ENCODE peak calls at places on chromosome 6, in five cellular contexts. M, K, B, J and I are unnamed samples.

GRCh38 chr6:25945175-25945574 is 14.7 kb upstream of the SLC17A2 start:
- DNase-seq in M (no peak), K (peak; percentile 67), B (no peak), J (no peak), I (no peak)

GRCh38 chr6:49570474-49571079 is 20.1 kb downstream of the C6orf141 start:
- DNase-seq in M (no peak), K (no peak), B (no peak), J (no peak), I (no peak)

GRCh38 chr6:111957623-111958315 is 84.5 kb upstream of the FYN start:
- DNase-seq in M (no peak), K (no peak), B (peak; percentile 67), J (peak; percentile 16), I (no peak)

GRCh38 chr6:105326838-105327745 is 75.8 kb downstream of the PREP start:
- DNase-seq in M (peak; percentile 75), K (no peak), B (no peak), J (no peak), I (no peak)

GRCh38 chr6:154509421-154510143 is 903 bp downstream of the CNKSR3 start:
- DNase-seq in M (peak; percentile 8), K (no peak), B (no peak), J (no peak), I (peak; percentile 61)

GRCh38 chr6:10531513-10531912 is 10.4 kb downstream of the GCNT2 start:
- DNase-seq in M (no peak), K (no peak), B (peak; percentile 83), J (no peak), I (no peak)

GRCh38 chr6:35728663-35729348 is 8.0 kb upstream of the ARMC12 start:
- DNase-seq in M (peak; percentile 70), K (peak; percentile 42), B (peak; percentile 56), J (no peak), I (no peak)

GRCh38 chr6:161401910-161402309 is 128.0 kb upstream of the AGPAT4 start:
- DNase-seq in M (no peak), K (no peak), B (no peak), J (no peak), I (no peak)

GRCh38 chr6:30397697-30398096 is 52.7 kb downstream of the RPP21 start:
- DNase-seq in M (no peak), K (no peak), B (peak; percentile 58), J (no peak), I (no peak)

GRCh38 chr6:45677381-45677992 is 299.8 kb upstream of the SUPT3H start:
- DNase-seq in M (no peak), K (peak; percentile 72), B (peak; percentile 90), J (no peak), I (no peak)

GRCh38 chr6:169070506-169071176 is 183.0 kb downstream of the THBS2 start:
- DNase-seq in M (peak; percentile 87), K (no peak), B (no peak), J (no peak), I (peak; percentile 94)

GRCh38 chr6:130780137-130780536 is 47.1 kb upstream of the SMLR1 start:
- DNase-seq in M (no peak), K (no peak), B (no peak), J (no peak), I (no peak)

GRCh38 chr6:17710331-17710730 is 3.6 kb upstream of the NUP153 start:
- DNase-seq in M (no peak), K (no peak), B (no peak), J (no peak), I (no peak)

GRCh38 chr6:2432258-2432657 is 186.9 kb upstream of the GMDS start:
- DNase-seq in M (no peak), K (no peak), B (no peak), J (no peak), I (no peak)

GRCh38 chr6:87799651-87800050 is 97.6 kb upstream of the AKIRIN2 start:
- DNase-seq in M (no peak), K (peak; percentile 55), B (peak; percentile 56), J (no peak), I (no peak)

GRCh38 chr6:53424976-53425718 is 76.4 kb upstream of the ELOVL5 start:
- DNase-seq in M (no peak), K (no peak), B (no peak), J (no peak), I (no peak)

GRCh38 chr6:13762648-13763441 is 51.2 kb upstream of the RANBP9 start:
- DNase-seq in M (no peak), K (no peak), B (no peak), J (no peak), I (no peak)

GRCh38 chr6:106974337-106974998 is at the start of gene CD24:
- DNase-seq in M (no peak), K (no peak), B (peak; percentile 91), J (no peak), I (no peak)

GRCh38 chr6:18166314-18167007 is 11.2 kb downstream of the KDM1B start:
- DNase-seq in M (no peak), K (no peak), B (no peak), J (no peak), I (no peak)

GRCh38 chr6:137734875-137735182 is 132.2 kb upstream of the TNFAIP3 start:
- DNase-seq in M (no peak), K (no peak), B (no peak), J (no peak), I (no peak)

GRCh38 chr6:44801188-44801587 is 413.7 kb downstream of the CDC5L start:
- DNase-seq in M (no peak), K (no peak), B (no peak), J (no peak), I (no peak)

DNA sequence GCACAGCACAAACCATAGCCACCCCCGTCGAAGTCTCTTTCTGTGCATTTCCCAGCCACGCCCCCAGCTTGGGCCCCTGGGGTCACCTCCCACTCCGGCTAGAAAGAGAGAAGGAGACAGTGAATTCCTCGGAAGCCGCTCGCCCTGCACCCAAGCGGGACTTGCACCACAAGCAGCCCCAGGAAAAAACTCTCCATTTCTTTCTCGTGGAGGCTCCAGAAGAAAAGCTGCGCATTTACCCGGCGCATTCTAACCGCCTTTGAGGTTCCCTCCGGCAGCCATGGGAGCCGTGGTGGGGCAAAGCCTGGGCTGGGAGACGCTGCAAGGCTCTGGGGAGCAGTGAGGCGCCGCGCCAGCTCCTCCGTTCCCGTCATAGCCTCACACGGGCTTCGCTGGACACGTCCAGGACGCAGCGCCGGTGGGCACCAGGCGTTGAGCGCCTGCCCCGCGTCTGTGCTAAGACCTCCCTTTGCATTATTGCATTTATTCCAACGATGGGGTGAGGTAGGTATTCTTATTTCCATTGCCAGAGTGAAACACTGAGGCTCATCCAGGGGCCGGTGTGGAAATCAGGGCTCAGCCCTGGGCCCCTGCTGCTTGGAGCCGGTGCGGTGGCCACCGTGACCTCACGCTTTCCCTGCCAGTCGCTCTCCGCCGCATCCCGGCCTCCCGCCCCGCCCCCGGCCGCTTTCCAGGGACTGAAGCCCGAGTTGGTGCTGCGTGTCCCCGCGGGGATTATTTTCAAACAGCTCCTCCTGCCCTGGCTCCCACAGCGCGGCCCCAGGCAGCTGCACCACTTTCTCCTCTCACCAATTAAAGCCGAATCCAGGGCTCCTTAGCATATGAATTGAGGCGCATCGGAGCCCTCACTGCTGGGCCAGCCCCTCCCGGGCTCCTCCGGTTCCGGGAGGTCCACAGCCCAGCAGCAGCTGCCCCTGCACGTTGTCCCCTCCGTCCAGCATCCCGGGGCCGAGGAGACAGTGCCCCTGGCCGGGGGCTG is 148.3 kb upstream of the AFDN start:
- DNase-seq in M (peak; percentile 28), K (no peak), B (no peak), J (peak; percentile 47), I (no peak)
- H3K27ac ChIP-seq in M (no peak overlapping the region), K (no peak overlapping the region), B (no peak overlapping the region), J (no peak overlapping the region), I (peak overlapping the region; percentile 29)

GRCh38 chr6:70112686-70113570 is 190.0 kb downstream of the COL9A1 start:
- DNase-seq in M (no peak), K (no peak), B (no peak), J (no peak), I (no peak)
- H3K27ac ChIP-seq in M (no peak overlapping the region), K (no peak overlapping the region), B (no peak overlapping the region), J (no peak overlapping the region), I (no peak overlapping the region)

GRCh38 chr6:109226353-109226752 is 131.0 kb downstream of the CEP57L1 start:
- DNase-seq in M (no peak), K (no peak), B (no peak), J (no peak), I (no peak)

GRCh38 chr6:109222848-109223247 is 127.5 kb downstream of the CEP57L1 start:
- DNase-seq in M (no peak), K (no peak), B (no peak), J (no peak), I (no peak)

GRCh38 chr6:109224107-109224875 is 129.0 kb downstream of the CEP57L1 start:
- DNase-seq in M (peak; percentile 23), K (no peak), B (no peak), J (no peak), I (no peak)

GRCh38 chr6:109224994-109225393 is 129.7 kb downstream of the CEP57L1 start:
- DNase-seq in M (no peak), K (no peak), B (no peak), J (no peak), I (no peak)

DNA sequence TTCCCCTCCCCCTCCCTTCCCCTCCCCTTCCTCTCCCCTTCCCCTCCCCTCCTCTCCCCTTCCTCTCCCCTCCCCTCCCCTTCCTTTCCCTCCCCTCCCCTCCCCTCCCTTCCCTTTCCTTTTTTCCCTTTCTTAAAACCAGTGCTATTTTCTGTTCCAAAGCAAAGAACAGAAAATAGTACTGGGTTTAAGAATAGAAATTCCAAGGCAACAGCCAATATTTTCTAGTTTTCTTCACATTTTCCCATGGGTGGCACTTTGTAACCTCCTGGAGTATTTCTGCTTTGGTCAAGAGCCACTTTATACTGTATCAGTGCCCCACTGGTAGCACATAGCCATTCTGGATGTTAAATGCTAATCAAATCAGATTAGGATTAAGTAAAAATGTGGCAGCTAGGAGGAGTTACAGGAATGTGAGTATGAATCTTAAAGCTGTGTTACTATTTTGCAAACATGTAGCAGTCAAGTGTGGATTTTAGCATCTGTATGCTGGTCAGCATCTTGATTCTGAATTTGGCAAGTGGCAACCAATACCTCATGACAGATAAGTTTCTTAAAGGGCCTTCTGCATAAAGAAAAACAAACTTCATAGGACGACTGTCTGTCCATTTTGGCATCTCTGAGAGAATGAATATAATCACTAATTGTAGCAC is 126.4 kb downstream of the CEP57L1 start:
- DNase-seq in M (no peak), K (no peak), B (no peak), J (no peak), I (no peak)
- H3K27ac ChIP-seq in M (no peak overlapping the region), K (no peak overlapping the region), B (no peak overlapping the region), J (no peak overlapping the region), I (no peak overlapping the region)

GRCh38 chr6:37551446-37551845 is 51.8 kb upstream of the CCDC167 start:
- DNase-seq in M (no peak), K (no peak), B (no peak), J (no peak), I (no peak)

GRCh38 chr6:37549186-37549957 is 49.7 kb upstream of the CCDC167 start:
- DNase-seq in M (no peak), K (no peak), B (peak; percentile 81), J (no peak), I (no peak)

GRCh38 chr6:37551867-37552266 is 52.2 kb upstream of the CCDC167 start:
- DNase-seq in M (no peak), K (no peak), B (no peak), J (no peak), I (no peak)

GRCh38 chr6:37551002-37551401 is 51.3 kb upstream of the CCDC167 start:
- DNase-seq in M (no peak), K (no peak), B (no peak), J (no peak), I (no peak)

DNA sequence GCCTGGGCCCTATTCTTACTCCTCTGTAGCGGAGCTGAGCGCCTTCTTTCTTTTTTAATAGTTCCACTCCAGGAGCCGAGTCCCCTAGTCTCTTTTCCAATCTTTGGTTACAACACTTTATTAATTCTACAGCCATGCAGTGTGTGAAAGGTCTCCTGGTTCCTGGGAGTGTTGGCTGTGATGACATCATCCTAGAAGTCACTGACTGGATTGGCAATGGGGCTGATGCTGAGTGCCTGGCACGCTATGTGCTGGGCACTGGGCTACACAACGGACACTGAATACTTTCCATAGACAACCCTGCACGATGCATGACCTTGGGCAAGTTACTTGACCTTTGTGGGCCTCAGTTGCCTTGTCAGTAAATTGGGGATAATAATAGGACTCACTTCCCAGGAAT is 50.7 kb upstream of the CCDC167 start:
- DNase-seq in M (no peak), K (no peak), B (no peak), J (no peak), I (no peak)
- H3K27ac ChIP-seq in M (no peak overlapping the region), K (no peak overlapping the region), B (peak overlapping the region; percentile 82), J (no peak overlapping the region), I (no peak overlapping the region)